ENCODE peak calls at places on chromosome 14, in five cellular contexts. One of them, this sample, is unnamed.

GRCh38 chr14:35368583-35368982 is 36.0 kb downstream of the NFKBIA start:
- DNase-seq in CD8-positive, alpha-beta T cell: no peak
- DNase-seq in astrocyte of the spinal cord: no peak
- DNase-seq in AG10803: no peak
- DNase-seq in ovary: no peak
- DNase-seq in this sample: no peak

GRCh38 chr14:66422019-66422946 is 63.9 kb upstream of the CCDC196 start:
- DNase-seq in CD8-positive, alpha-beta T cell: no peak
- DNase-seq in astrocyte of the spinal cord: no peak
- DNase-seq in AG10803: no peak
- DNase-seq in ovary: no peak
- DNase-seq in this sample: no peak

GRCh38 chr14:68464716-68465115 is 328.2 kb downstream of the ZFP36L1 start:
- DNase-seq in CD8-positive, alpha-beta T cell: no peak
- DNase-seq in astrocyte of the spinal cord: peak
- DNase-seq in AG10803: peak
- DNase-seq in ovary: no peak
- DNase-seq in this sample: no peak

GRCh38 chr14:64577211-64577610 is 27.4 kb downstream of the PPP1R36 start:
- DNase-seq in CD8-positive, alpha-beta T cell: no peak
- DNase-seq in astrocyte of the spinal cord: no peak
- DNase-seq in AG10803: no peak
- DNase-seq in ovary: no peak
- DNase-seq in this sample: no peak

GRCh38 chr14:77006127-77006526 is 22.4 kb downstream of the IRF2BPL start:
- DNase-seq in CD8-positive, alpha-beta T cell: no peak
- DNase-seq in astrocyte of the spinal cord: no peak
- DNase-seq in AG10803: no peak
- DNase-seq in ovary: no peak
- DNase-seq in this sample: no peak

GRCh38 chr14:32897724-32898064 is 41.0 kb upstream of the NPAS3 start:
- DNase-seq in CD8-positive, alpha-beta T cell: no peak
- DNase-seq in astrocyte of the spinal cord: no peak
- DNase-seq in AG10803: no peak
- DNase-seq in ovary: no peak
- DNase-seq in this sample: no peak

GRCh38 chr14:41350476-41350875 is 256.2 kb upstream of the LRFN5 start:
- DNase-seq in CD8-positive, alpha-beta T cell: no peak
- DNase-seq in astrocyte of the spinal cord: no peak
- DNase-seq in AG10803: no peak
- DNase-seq in ovary: no peak
- DNase-seq in this sample: no peak

GRCh38 chr14:106309423-106309822 is 783.0 kb downstream of the TMEM121 start:
- DNase-seq in CD8-positive, alpha-beta T cell: no peak
- DNase-seq in astrocyte of the spinal cord: no peak
- DNase-seq in AG10803: no peak
- DNase-seq in ovary: no peak
- DNase-seq in this sample: no peak

GRCh38 chr14:30362369-30363218 is 196.4 kb upstream of the G2E3 start:
- DNase-seq in CD8-positive, alpha-beta T cell: no peak
- DNase-seq in astrocyte of the spinal cord: no peak
- DNase-seq in AG10803: no peak
- DNase-seq in ovary: no peak
- DNase-seq in this sample: no peak

GRCh38 chr14:50047274-50047676 is 69.1 kb downstream of the VCPKMT start:
- DNase-seq in CD8-positive, alpha-beta T cell: no peak
- DNase-seq in astrocyte of the spinal cord: no peak
- DNase-seq in AG10803: no peak
- DNase-seq in ovary: no peak
- DNase-seq in this sample: peak
- TF ChIP-seq CTCF in CD8-positive, alpha-beta T cell: no peak
- TF ChIP-seq CTCF in astrocyte of the spinal cord: no peak
- TF ChIP-seq CTCF in AG10803: no peak
- TF ChIP-seq CTCF in ovary: no peak
- TF ChIP-seq CTCF in this sample: no peak

GRCh38 chr14:19941668-19942067 is 11.0 kb downstream of the OR4K1 start:
- DNase-seq in CD8-positive, alpha-beta T cell: no peak
- DNase-seq in astrocyte of the spinal cord: no peak
- DNase-seq in AG10803: no peak
- DNase-seq in ovary: no peak
- DNase-seq in this sample: no peak

GRCh38 chr14:19949218-19949617 is 18.5 kb downstream of the OR4K1 start:
- DNase-seq in CD8-positive, alpha-beta T cell: no peak
- DNase-seq in astrocyte of the spinal cord: no peak
- DNase-seq in AG10803: no peak
- DNase-seq in ovary: no peak
- DNase-seq in this sample: no peak

GRCh38 chr14:19947413-19948090 is 16.8 kb downstream of the OR4K1 start:
- DNase-seq in CD8-positive, alpha-beta T cell: no peak
- DNase-seq in astrocyte of the spinal cord: no peak
- DNase-seq in AG10803: no peak
- DNase-seq in ovary: no peak
- DNase-seq in this sample: no peak
- TF ChIP-seq CTCF in CD8-positive, alpha-beta T cell: no peak
- TF ChIP-seq CTCF in astrocyte of the spinal cord: no peak
- TF ChIP-seq CTCF in AG10803: no peak
- TF ChIP-seq CTCF in ovary: no peak
- TF ChIP-seq CTCF in this sample: no peak

DNA sequence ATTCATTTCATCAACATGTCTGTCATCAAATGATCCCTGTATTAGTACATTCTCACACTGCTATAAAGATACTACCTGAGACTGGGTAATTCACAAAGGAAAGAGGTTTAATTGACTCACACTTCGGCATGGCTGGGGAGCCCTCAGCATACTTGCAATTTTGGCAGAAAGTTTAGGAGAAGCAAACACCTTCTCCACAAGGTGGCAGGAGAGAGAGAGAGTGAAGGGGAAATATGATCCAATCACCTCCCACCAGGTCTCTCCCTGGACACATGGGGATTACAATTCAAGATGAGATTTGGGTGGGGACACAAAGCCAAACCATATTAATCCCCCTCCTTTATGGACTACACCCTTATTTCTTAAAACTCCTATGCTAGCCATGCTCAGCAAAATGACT is 932.2 kb downstream of the FLRT2 start:
- DNase-seq in CD8-positive, alpha-beta T cell: no peak
- DNase-seq in astrocyte of the spinal cord: peak
- DNase-seq in AG10803: peak
- DNase-seq in ovary: no peak
- DNase-seq in this sample: no peak
- TF ChIP-seq CTCF in CD8-positive, alpha-beta T cell: no peak
- TF ChIP-seq CTCF in astrocyte of the spinal cord: peak
- TF ChIP-seq CTCF in AG10803: peak
- TF ChIP-seq CTCF in ovary: no peak
- TF ChIP-seq CTCF in this sample: peak

GRCh38 chr14:73788871-73789590 is 62.6 kb upstream of the PTGR2 start:
- DNase-seq in CD8-positive, alpha-beta T cell: no peak
- DNase-seq in astrocyte of the spinal cord: no peak
- DNase-seq in AG10803: no peak
- DNase-seq in ovary: no peak
- DNase-seq in this sample: no peak
- TF ChIP-seq CTCF in CD8-positive, alpha-beta T cell: no peak
- TF ChIP-seq CTCF in astrocyte of the spinal cord: no peak
- TF ChIP-seq CTCF in AG10803: no peak
- TF ChIP-seq CTCF in ovary: no peak
- TF ChIP-seq CTCF in this sample: no peak

GRCh38 chr14:103499709-103500108 is 22.9 kb downstream of the CKB start:
- DNase-seq in CD8-positive, alpha-beta T cell: no peak
- DNase-seq in astrocyte of the spinal cord: no peak
- DNase-seq in AG10803: no peak
- DNase-seq in ovary: no peak
- DNase-seq in this sample: no peak
- TF ChIP-seq CTCF in CD8-positive, alpha-beta T cell: no peak
- TF ChIP-seq CTCF in astrocyte of the spinal cord: no peak
- TF ChIP-seq CTCF in AG10803: no peak
- TF ChIP-seq CTCF in ovary: no peak
- TF ChIP-seq CTCF in this sample: no peak

This sample was measured in GM10248.